ENCODE peak calls at places on chromosomes 1 and 21, in seven cellular contexts. One of them, this sample, is unnamed.

GRCh38 chr1:109502368-109502851 is 7.1 kb downstream of the AMIGO1 start:
- DNase-seq in breast epithelium: no peak
- DNase-seq in neural crest cell: no peak
- DNase-seq in esophagus squamous epithelium: no peak
- DNase-seq in hepatocyte: no peak
- DNase-seq in transverse colon: no peak
- DNase-seq in bronchial epithelial cell: no peak
- DNase-seq in this sample: no peak

GRCh38 chr1:193472430-193472829 is 286.0 kb upstream of the B3GALT2 start:
- DNase-seq in breast epithelium: no peak
- DNase-seq in neural crest cell: no peak
- DNase-seq in esophagus squamous epithelium: no peak
- DNase-seq in hepatocyte: no peak
- DNase-seq in transverse colon: no peak
- DNase-seq in bronchial epithelial cell: no peak
- DNase-seq in this sample: no peak

GRCh38 chr1:235411489-235412486 is 44.6 kb downstream of the TBCE start:
- DNase-seq in breast epithelium: no peak
- DNase-seq in neural crest cell: no peak
- DNase-seq in esophagus squamous epithelium: no peak
- DNase-seq in hepatocyte: no peak
- DNase-seq in transverse colon: peak
- DNase-seq in bronchial epithelial cell: no peak
- DNase-seq in this sample: peak

GRCh38 chr1:46619656-46620055 is 3.0 kb upstream of the MOB3C start:
- DNase-seq in breast epithelium: no peak
- DNase-seq in neural crest cell: no peak
- DNase-seq in esophagus squamous epithelium: no peak
- DNase-seq in hepatocyte: no peak
- DNase-seq in transverse colon: no peak
- DNase-seq in bronchial epithelial cell: no peak
- DNase-seq in this sample: no peak

GRCh38 chr21:43375006-43375826 is 51.7 kb downstream of the SIK1 start:
- DNase-seq in breast epithelium: no peak
- DNase-seq in neural crest cell: no peak
- DNase-seq in esophagus squamous epithelium: no peak
- DNase-seq in hepatocyte: no peak
- DNase-seq in transverse colon: no peak
- DNase-seq in bronchial epithelial cell: no peak
- DNase-seq in this sample: no peak

GRCh38 chr1:225875044-225875822 is 6.9 kb downstream of the TMEM63A start:
- DNase-seq in breast epithelium: peak
- DNase-seq in neural crest cell: no peak
- DNase-seq in esophagus squamous epithelium: no peak
- DNase-seq in hepatocyte: peak
- DNase-seq in transverse colon: peak
- DNase-seq in bronchial epithelial cell: peak
- DNase-seq in this sample: peak

GRCh38 chr1:99645699-99646531 is at the start of gene PALMD:
- DNase-seq in breast epithelium: peak
- DNase-seq in neural crest cell: peak
- DNase-seq in esophagus squamous epithelium: no peak
- DNase-seq in hepatocyte: peak
- DNase-seq in transverse colon: peak
- DNase-seq in bronchial epithelial cell: peak
- DNase-seq in this sample: peak

GRCh38 chr21:44399955-44400790 is 46.8 kb downstream of the TRPM2 start:
- DNase-seq in breast epithelium: no peak
- DNase-seq in neural crest cell: no peak
- DNase-seq in esophagus squamous epithelium: no peak
- DNase-seq in hepatocyte: no peak
- DNase-seq in transverse colon: no peak
- DNase-seq in bronchial epithelial cell: no peak
- DNase-seq in this sample: no peak

GRCh38 chr1:234321211-234321610 is 52.0 kb upstream of the COA6 start:
- DNase-seq in breast epithelium: no peak
- DNase-seq in neural crest cell: no peak
- DNase-seq in esophagus squamous epithelium: no peak
- DNase-seq in hepatocyte: no peak
- DNase-seq in transverse colon: no peak
- DNase-seq in bronchial epithelial cell: no peak
- DNase-seq in this sample: no peak

GRCh38 chr1:53681647-53682368 is 57.2 kb downstream of the GLIS1 start:
- DNase-seq in breast epithelium: peak
- DNase-seq in neural crest cell: peak
- DNase-seq in esophagus squamous epithelium: no peak
- DNase-seq in hepatocyte: peak
- DNase-seq in transverse colon: peak
- DNase-seq in bronchial epithelial cell: peak
- DNase-seq in this sample: peak

GRCh38 chr1:204480515-204480914 is 14.1 kb downstream of the PIK3C2B start:
- DNase-seq in breast epithelium: no peak
- DNase-seq in neural crest cell: no peak
- DNase-seq in esophagus squamous epithelium: no peak
- DNase-seq in hepatocyte: no peak
- DNase-seq in transverse colon: no peak
- DNase-seq in bronchial epithelial cell: no peak
- DNase-seq in this sample: no peak

GRCh38 chr1:39787468-39787867 is 1.2 kb downstream of the BMP8B start:
- DNase-seq in breast epithelium: no peak
- DNase-seq in neural crest cell: no peak
- DNase-seq in esophagus squamous epithelium: no peak
- DNase-seq in hepatocyte: peak
- DNase-seq in transverse colon: peak
- DNase-seq in bronchial epithelial cell: no peak
- DNase-seq in this sample: no peak

GRCh38 chr1:77051406-77051805 is 167.8 kb downstream of the PIGK start:
- DNase-seq in breast epithelium: no peak
- DNase-seq in neural crest cell: no peak
- DNase-seq in esophagus squamous epithelium: no peak
- DNase-seq in hepatocyte: no peak
- DNase-seq in transverse colon: no peak
- DNase-seq in bronchial epithelial cell: no peak
- DNase-seq in this sample: no peak

GRCh38 chr1:112889052-112889451 is 66.9 kb downstream of the SLC16A1 start:
- DNase-seq in breast epithelium: no peak
- DNase-seq in neural crest cell: no peak
- DNase-seq in esophagus squamous epithelium: no peak
- DNase-seq in hepatocyte: no peak
- DNase-seq in transverse colon: no peak
- DNase-seq in bronchial epithelial cell: no peak
- DNase-seq in this sample: no peak

GRCh38 chr1:60118119-60118518 is 44.5 kb upstream of the C1orf87 start:
- DNase-seq in breast epithelium: no peak
- DNase-seq in neural crest cell: no peak
- DNase-seq in esophagus squamous epithelium: no peak
- DNase-seq in hepatocyte: no peak
- DNase-seq in transverse colon: no peak
- DNase-seq in bronchial epithelial cell: no peak
- DNase-seq in this sample: no peak

GRCh38 chr21:29888437-29888836 is 51.4 kb downstream of the GRIK1 start:
- DNase-seq in breast epithelium: no peak
- DNase-seq in neural crest cell: no peak
- DNase-seq in esophagus squamous epithelium: no peak
- DNase-seq in hepatocyte: no peak
- DNase-seq in transverse colon: no peak
- DNase-seq in bronchial epithelial cell: peak
- DNase-seq in this sample: peak

GRCh38 chr21:16308269-16308668 is 578.5 kb downstream of the USP25 start:
- DNase-seq in breast epithelium: no peak
- DNase-seq in neural crest cell: no peak
- DNase-seq in esophagus squamous epithelium: no peak
- DNase-seq in hepatocyte: no peak
- DNase-seq in transverse colon: no peak
- DNase-seq in bronchial epithelial cell: peak
- DNase-seq in this sample: peak

GRCh38 chr1:198756470-198756869 is 117.6 kb downstream of the PTPRC start:
- DNase-seq in breast epithelium: no peak
- DNase-seq in neural crest cell: no peak
- DNase-seq in esophagus squamous epithelium: no peak
- DNase-seq in hepatocyte: no peak
- DNase-seq in transverse colon: no peak
- DNase-seq in bronchial epithelial cell: peak
- DNase-seq in this sample: peak

GRCh38 chr1:107593436-107594209 is 371.4 kb downstream of the VAV3 start:
- DNase-seq in breast epithelium: no peak
- DNase-seq in neural crest cell: no peak
- DNase-seq in esophagus squamous epithelium: no peak
- DNase-seq in hepatocyte: no peak
- DNase-seq in transverse colon: no peak
- DNase-seq in bronchial epithelial cell: peak
- DNase-seq in this sample: peak

GRCh38 chr1:29236993-29237905 is 927 bp downstream of the PTPRU start:
- DNase-seq in breast epithelium: peak
- DNase-seq in neural crest cell: peak
- DNase-seq in esophagus squamous epithelium: no peak
- DNase-seq in hepatocyte: peak
- DNase-seq in transverse colon: peak
- DNase-seq in bronchial epithelial cell: peak
- DNase-seq in this sample: peak

GRCh38 chr21:45889115-45889708 is 92.4 kb upstream of the COL6A1 start:
- DNase-seq in breast epithelium: no peak
- DNase-seq in neural crest cell: no peak
- DNase-seq in esophagus squamous epithelium: no peak
- DNase-seq in hepatocyte: no peak
- DNase-seq in transverse colon: no peak
- DNase-seq in bronchial epithelial cell: no peak
- DNase-seq in this sample: no peak

GRCh38 chr21:16169102-16169511 is 439.3 kb downstream of the USP25 start:
- DNase-seq in breast epithelium: no peak
- DNase-seq in neural crest cell: no peak
- DNase-seq in esophagus squamous epithelium: no peak
- DNase-seq in hepatocyte: peak
- DNase-seq in transverse colon: no peak
- DNase-seq in bronchial epithelial cell: peak
- DNase-seq in this sample: no peak

GRCh38 chr1:3777078-3777547 is 4.6 kb downstream of the SMIM1 start:
- DNase-seq in breast epithelium: no peak
- DNase-seq in neural crest cell: no peak
- DNase-seq in esophagus squamous epithelium: no peak
- DNase-seq in hepatocyte: no peak
- DNase-seq in transverse colon: no peak
- DNase-seq in bronchial epithelial cell: no peak
- DNase-seq in this sample: no peak

GRCh38 chr1:26165126-26165892 is 3.5 kb downstream of the C1orf232 start:
- DNase-seq in breast epithelium: no peak
- DNase-seq in neural crest cell: no peak
- DNase-seq in esophagus squamous epithelium: no peak
- DNase-seq in hepatocyte: no peak
- DNase-seq in transverse colon: no peak
- DNase-seq in bronchial epithelial cell: no peak
- DNase-seq in this sample: no peak

GRCh38 chr1:30321996-30322858 is 401.2 kb downstream of the MATN1 start:
- DNase-seq in breast epithelium: no peak
- DNase-seq in neural crest cell: no peak
- DNase-seq in esophagus squamous epithelium: no peak
- DNase-seq in hepatocyte: no peak
- DNase-seq in transverse colon: no peak
- DNase-seq in bronchial epithelial cell: no peak
- DNase-seq in this sample: no peak

GRCh38 chr1:8211620-8212442 is 106.1 kb upstream of the SLC45A1 start:
- DNase-seq in breast epithelium: peak
- DNase-seq in neural crest cell: no peak
- DNase-seq in esophagus squamous epithelium: no peak
- DNase-seq in hepatocyte: peak
- DNase-seq in transverse colon: peak
- DNase-seq in bronchial epithelial cell: peak
- DNase-seq in this sample: peak

GRCh38 chr21:37956772-37957171 is 40.5 kb upstream of the KCNJ6 start:
- DNase-seq in breast epithelium: no peak
- DNase-seq in neural crest cell: no peak
- DNase-seq in esophagus squamous epithelium: no peak
- DNase-seq in hepatocyte: no peak
- DNase-seq in transverse colon: no peak
- DNase-seq in bronchial epithelial cell: no peak
- DNase-seq in this sample: no peak

GRCh38 chr1:94746635-94747525 is 73.3 kb upstream of the SLC44A3 start:
- DNase-seq in breast epithelium: no peak
- DNase-seq in neural crest cell: no peak
- DNase-seq in esophagus squamous epithelium: no peak
- DNase-seq in hepatocyte: no peak
- DNase-seq in transverse colon: no peak
- DNase-seq in bronchial epithelial cell: no peak
- DNase-seq in this sample: no peak
- TF ChIP-seq CTCF in breast epithelium: no peak
- TF ChIP-seq CTCF in neural crest cell: no peak
- TF ChIP-seq CTCF in esophagus squamous epithelium: no peak
- TF ChIP-seq CTCF in hepatocyte: no peak
- TF ChIP-seq CTCF in transverse colon: no peak
- TF ChIP-seq CTCF in bronchial epithelial cell: no peak
- TF ChIP-seq CTCF in this sample: no peak

GRCh38 chr1:208461680-208462079 is 217.5 kb upstream of the PLXNA2 start:
- DNase-seq in breast epithelium: no peak
- DNase-seq in neural crest cell: no peak
- DNase-seq in esophagus squamous epithelium: no peak
- DNase-seq in hepatocyte: no peak
- DNase-seq in transverse colon: no peak
- DNase-seq in bronchial epithelial cell: peak
- DNase-seq in this sample: peak
- TF ChIP-seq CTCF in breast epithelium: no peak
- TF ChIP-seq CTCF in neural crest cell: peak
- TF ChIP-seq CTCF in esophagus squamous epithelium: peak
- TF ChIP-seq CTCF in hepatocyte: no peak
- TF ChIP-seq CTCF in transverse colon: peak
- TF ChIP-seq CTCF in bronchial epithelial cell: peak
- TF ChIP-seq CTCF in this sample: peak

DNA sequence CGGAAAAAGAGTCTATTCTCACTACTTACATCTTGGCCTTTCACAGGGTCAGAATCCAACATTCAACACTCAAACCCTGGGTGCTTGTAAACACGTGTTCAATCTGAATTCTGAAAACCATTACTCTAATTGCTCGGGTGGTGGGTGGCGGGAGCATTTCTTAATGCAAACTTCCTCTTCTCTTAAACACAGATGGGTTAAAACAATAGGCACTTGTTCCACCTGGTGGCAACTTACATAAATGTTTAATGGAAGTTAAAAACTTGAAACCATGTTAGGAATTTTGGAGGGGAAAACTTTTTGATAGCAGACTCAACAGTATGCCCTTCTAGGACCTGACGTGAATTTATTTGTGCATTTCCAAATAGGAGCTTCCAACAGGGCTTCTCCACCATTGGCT is 23.4 kb upstream of the TDRD10 start:
- DNase-seq in breast epithelium: no peak
- DNase-seq in neural crest cell: no peak
- DNase-seq in esophagus squamous epithelium: no peak
- DNase-seq in hepatocyte: peak
- DNase-seq in transverse colon: peak
- DNase-seq in bronchial epithelial cell: peak
- DNase-seq in this sample: peak
- TF ChIP-seq CTCF in breast epithelium: no peak
- TF ChIP-seq CTCF in neural crest cell: no peak
- TF ChIP-seq CTCF in esophagus squamous epithelium: no peak
- TF ChIP-seq CTCF in hepatocyte: peak
- TF ChIP-seq CTCF in transverse colon: peak
- TF ChIP-seq CTCF in bronchial epithelial cell: no peak
- TF ChIP-seq CTCF in this sample: no peak

DNA sequence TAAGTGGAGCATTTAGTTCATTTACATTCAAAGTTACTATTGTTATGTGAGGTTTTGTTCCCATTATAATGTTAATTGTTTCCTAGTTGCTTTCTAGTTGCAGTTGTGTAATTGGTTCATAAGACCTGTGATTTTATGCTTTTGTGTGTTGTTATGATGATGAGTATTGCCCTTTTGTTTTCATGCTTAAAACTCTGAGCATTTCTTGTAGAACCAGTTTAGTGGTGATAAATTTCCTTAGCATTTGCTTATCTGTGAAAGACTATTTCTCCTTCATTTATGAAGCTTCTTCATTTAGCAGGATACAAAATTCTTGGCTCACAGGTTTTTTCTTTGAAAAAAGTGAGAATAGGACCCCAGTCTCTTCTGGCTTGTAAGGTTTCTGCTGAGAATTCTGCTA is 274.8 kb upstream of the SPAG17 start:
- DNase-seq in breast epithelium: no peak
- DNase-seq in neural crest cell: no peak
- DNase-seq in esophagus squamous epithelium: no peak
- DNase-seq in hepatocyte: no peak
- DNase-seq in transverse colon: no peak
- DNase-seq in bronchial epithelial cell: peak
- DNase-seq in this sample: no peak
- TF ChIP-seq CTCF in breast epithelium: no peak
- TF ChIP-seq CTCF in neural crest cell: no peak
- TF ChIP-seq CTCF in esophagus squamous epithelium: no peak
- TF ChIP-seq CTCF in hepatocyte: no peak
- TF ChIP-seq CTCF in transverse colon: no peak
- TF ChIP-seq CTCF in bronchial epithelial cell: no peak
- TF ChIP-seq CTCF in this sample: no peak

This sample was measured in MCF 10A.